ENCODE peak calls at places on chromosomes 7 and 10, in eight cellular contexts. Z is Panc1, W is SK-N-MC, X is breast epithelium, A is upper lobe of left lung, O is endothelial cell of umbilical vein, L is HL-60, K is prostate gland. F is an unnamed sample.

GRCh38 chr10:89064764-89065163 is 74.2 kb downstream of the FAS start:
- DNase-seq in Z (no peak), W (no peak), X (no peak), A (no peak), O (no peak), L (no peak), K (no peak), F (no peak)

GRCh38 chr7:100565133-100565571 is 8.5 kb downstream of the SAP25 start:
- DNase-seq in Z (no peak), W (no peak), X (no peak), A (no peak), O (no peak), L (no peak), K (no peak), F (no peak)

GRCh38 chr10:15169555-15170407 is 1.3 kb upstream of the NMT2 start:
- DNase-seq in Z (no peak), W (no peak), X (no peak), A (no peak), O (peak), L (no peak), K (no peak), F (no peak)

GRCh38 chr10:110434477-110435096 is 63.1 kb upstream of the DUSP5 start:
- DNase-seq in Z (no peak), W (no peak), X (no peak), A (peak), O (no peak), L (peak), K (no peak), F (no peak)

GRCh38 chr10:132311338-132311939 is 3.7 kb upstream of the STK32C start:
- DNase-seq in Z (no peak), W (no peak), X (no peak), A (no peak), O (no peak), L (no peak), K (no peak), F (peak)

GRCh38 chr7:133423618-133424017 is 170.7 kb downstream of the EXOC4 start:
- DNase-seq in Z (no peak), W (no peak), X (no peak), A (peak), O (no peak), L (no peak), K (no peak), F (no peak)

GRCh38 chr7:35285799-35286198 is 31.9 kb upstream of the TBX20 start:
- DNase-seq in Z (no peak), W (no peak), X (no peak), A (no peak), O (no peak), L (no peak), K (no peak), F (no peak)

GRCh38 chr10:133275683-133276092 is 980 bp downstream of the ADAM8 start:
- DNase-seq in Z (no peak), W (no peak), X (no peak), A (peak), O (no peak), L (no peak), K (no peak), F (no peak)

GRCh38 chr7:101829856-101830255 is 12.4 kb downstream of the CUX1 start:
- DNase-seq in Z (no peak), W (no peak), X (no peak), A (no peak), O (no peak), L (no peak), K (no peak), F (no peak)

GRCh38 chr7:81684513-81685262 is 85.2 kb downstream of the HGF start:
- DNase-seq in Z (peak), W (peak), X (peak), A (no peak), O (peak), L (peak), K (peak), F (no peak)

GRCh38 chr7:7931626-7932025 is 37.0 kb upstream of the GLCCI1 start:
- DNase-seq in Z (no peak), W (no peak), X (no peak), A (no peak), O (no peak), L (no peak), K (no peak), F (no peak)

GRCh38 chr10:70849582-70850016 is 33.9 kb downstream of the SGPL1 start:
- DNase-seq in Z (no peak), W (no peak), X (no peak), A (no peak), O (peak), L (no peak), K (no peak), F (no peak)

GRCh38 chr10:80609331-80609730 is 71.6 kb downstream of the SH2D4B start:
- DNase-seq in Z (no peak), W (no peak), X (no peak), A (no peak), O (no peak), L (no peak), K (no peak), F (no peak)

GRCh38 chr7:108073305-108074070 is 56.7 kb downstream of the LAMB4 start:
- DNase-seq in Z (no peak), W (no peak), X (no peak), A (no peak), O (no peak), L (no peak), K (no peak), F (no peak)

GRCh38 chr7:47807756-47808155 is 140.5 kb downstream of the PKD1L1 start:
- DNase-seq in Z (no peak), W (no peak), X (no peak), A (no peak), O (no peak), L (no peak), K (no peak), F (peak)

GRCh38 chr10:73159038-73159648 is 8.7 kb downstream of the ECD start:
- DNase-seq in Z (peak), W (no peak), X (no peak), A (no peak), O (peak), L (no peak), K (peak), F (peak)

GRCh38 chr7:151410405-151411390 is 860 bp upstream of the WDR86 start:
- DNase-seq in Z (no peak), W (no peak), X (no peak), A (peak), O (no peak), L (no peak), K (no peak), F (peak)

GRCh38 chr10:81073155-81073554 is 535.5 kb downstream of the SH2D4B start:
- DNase-seq in Z (no peak), W (peak), X (no peak), A (no peak), O (no peak), L (no peak), K (no peak), F (no peak)

GRCh38 chr7:28729685-28730084 is 228.4 kb downstream of the TRIL start:
- DNase-seq in Z (no peak), W (no peak), X (no peak), A (no peak), O (no peak), L (no peak), K (no peak), F (no peak)

GRCh38 chr7:77822269-77822668 is 23.7 kb downstream of the PHTF2 start:
- DNase-seq in Z (no peak), W (no peak), X (no peak), A (no peak), O (no peak), L (no peak), K (no peak), F (no peak)

GRCh38 chr7:43640679-43641078 is 57.8 kb downstream of the STK17A start:
- DNase-seq in Z (no peak), W (no peak), X (no peak), A (no peak), O (no peak), L (no peak), K (no peak), F (no peak)
- TF ChIP-seq POLR2AphosphoS5 in Z (no peak), W (no peak), X (no peak), A (no peak), O (no peak), L (no peak), K (no peak), F (no peak)

DNA sequence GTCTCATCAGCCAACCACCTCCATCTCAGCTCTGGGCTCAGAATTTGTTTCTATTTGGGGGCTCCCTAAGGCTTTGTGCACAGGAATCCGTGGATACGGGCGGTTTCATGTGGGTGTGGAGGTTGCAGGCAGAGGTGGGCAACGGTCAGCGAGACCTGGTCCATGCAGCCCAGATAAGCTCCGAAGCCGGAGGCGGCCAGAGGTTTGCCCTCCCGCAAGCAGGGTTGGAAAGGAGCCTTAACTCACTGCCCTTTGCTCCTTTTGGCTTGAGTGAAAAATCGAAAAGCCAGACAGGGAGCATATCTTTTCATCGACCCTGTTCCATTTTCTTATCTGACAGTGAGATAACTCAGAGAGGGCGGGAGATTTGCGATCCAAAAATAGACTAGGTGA is 1.5 kb downstream of the GRM3 start:
- DNase-seq in Z (no peak), W (no peak), X (no peak), A (peak), O (no peak), L (no peak), K (no peak), F (peak)
- H3K27ac ChIP-seq in Z (no peak), W (no peak), X (no peak), A (no peak), O (no peak), L (no peak), K (no peak), F (no peak)

DNA sequence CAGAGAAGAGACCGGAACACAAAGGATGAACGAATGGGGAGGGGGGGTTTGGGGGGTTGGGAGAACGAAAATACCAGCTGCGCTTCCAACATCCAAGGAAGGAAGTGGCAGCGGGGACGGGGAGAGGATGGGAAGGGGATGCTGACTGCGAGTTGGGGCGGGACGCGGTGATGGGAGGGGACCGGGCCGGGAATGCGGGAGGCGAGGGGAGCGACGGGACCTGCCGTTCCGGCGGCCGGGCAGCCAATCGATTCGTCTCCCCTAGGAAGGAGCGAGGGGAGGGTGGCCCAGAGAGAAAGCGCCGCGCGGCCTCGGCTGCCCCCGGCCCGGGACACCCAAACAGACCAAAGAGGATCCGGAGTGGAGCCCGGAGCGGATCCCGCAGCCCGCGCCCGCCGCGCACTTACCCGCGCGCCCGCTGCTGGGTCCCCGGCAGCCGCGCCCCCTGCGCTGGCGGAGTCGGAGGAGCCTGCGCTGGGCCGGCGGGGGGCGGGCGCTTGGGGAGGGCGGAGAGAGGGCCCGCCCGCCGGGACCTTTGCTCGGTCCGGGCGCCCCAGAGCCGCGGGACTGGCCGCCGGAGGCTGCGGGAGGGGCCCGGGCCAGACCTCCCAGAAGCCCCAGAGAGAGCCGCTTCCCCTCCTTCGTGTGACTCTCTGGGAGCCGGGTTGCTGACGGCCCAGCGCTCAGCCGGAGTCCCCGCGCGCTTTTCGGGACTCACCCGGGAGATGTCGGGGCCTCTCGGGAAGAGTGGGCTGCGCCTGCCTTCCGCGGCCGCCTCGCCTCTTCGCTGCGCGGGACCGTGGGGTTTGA is at the start of gene GSDME:
- DNase-seq in Z (no peak), W (no peak), X (no peak), A (peak), O (peak), L (no peak), K (peak), F (peak)
- TF ChIP-seq POLR2AphosphoS5 in Z (no peak), W (no peak), X (no peak), A (no peak), O (peak), L (no peak), K (no peak), F (peak)

GRCh38 chr10:121559321-121559720 is 38.9 kb downstream of the FGFR2 start:
- DNase-seq in Z (no peak), W (no peak), X (no peak), A (no peak), O (no peak), L (no peak), K (no peak), F (no peak)
- H3K27ac ChIP-seq in Z (no peak), W (no peak), X (no peak), A (no peak), O (no peak), L (no peak), K (no peak), F (peak)

F was measured in GM23338.